ENCODE peak calls at places on chromosomes 1 and 21, in six cellular contexts. One of them, this sample, is unnamed.

GRCh38 chr1:236086537-236086936 is 21.6 kb upstream of the NID1 start:
- DNase-seq in GM23248: no peak
- DNase-seq in cardiac muscle cell: no peak
- DNase-seq in heart left ventricle: no peak
- DNase-seq in BE2C: no peak
- DNase-seq in brain microvascular endothelial cell: no peak
- DNase-seq in this sample: no peak

GRCh38 chr1:221740941-221741363 is 937 bp downstream of the DUSP10 start:
- DNase-seq in heart left ventricle: no peak
- DNase-seq in brain microvascular endothelial cell: no peak
- DNase-seq in GM23248: peak; percentile 48
- DNase-seq in BE2C: no peak
- DNase-seq in cardiac muscle cell: no peak
- DNase-seq in this sample: no peak

GRCh38 chr1:40939320-40940059 is 40.0 kb upstream of the CTPS1 start:
- DNase-seq in BE2C: no peak
- DNase-seq in cardiac muscle cell: peak; percentile 87
- DNase-seq in brain microvascular endothelial cell: no peak
- DNase-seq in heart left ventricle: no peak
- DNase-seq in GM23248: peak; percentile 75
- DNase-seq in this sample: peak; percentile 84

GRCh38 chr1:6495041-6495441 is 3.6 kb upstream of the PLEKHG5 start:
- DNase-seq in cardiac muscle cell: no peak
- DNase-seq in GM23248: no peak
- DNase-seq in heart left ventricle: no peak
- DNase-seq in BE2C: peak; percentile 66
- DNase-seq in brain microvascular endothelial cell: no peak
- DNase-seq in this sample: no peak

GRCh38 chr1:25820247-25821111 is 725 bp downstream of the MTFR1L start:
- DNase-seq in heart left ventricle: no peak
- DNase-seq in brain microvascular endothelial cell: peak; percentile 38
- DNase-seq in cardiac muscle cell: peak; percentile 51
- DNase-seq in GM23248: peak; percentile 89
- DNase-seq in BE2C: peak; percentile 44
- DNase-seq in this sample: peak; percentile 61

GRCh38 chr1:43531453-43531905 is 796 bp downstream of the PTPRF start:
- DNase-seq in heart left ventricle: no peak
- DNase-seq in BE2C: no peak
- DNase-seq in cardiac muscle cell: peak; percentile 31
- DNase-seq in brain microvascular endothelial cell: no peak
- DNase-seq in GM23248: peak; percentile 52
- DNase-seq in this sample: no peak

GRCh38 chr1:175338447-175339135 is 146.0 kb upstream of the KIAA0040 start:
- DNase-seq in heart left ventricle: no peak
- DNase-seq in brain microvascular endothelial cell: no peak
- DNase-seq in cardiac muscle cell: no peak
- DNase-seq in BE2C: peak; percentile 59
- DNase-seq in GM23248: peak; percentile 12
- DNase-seq in this sample: no peak

GRCh38 chr21:34282223-34282622 is 81.6 kb upstream of the KCNE2 start:
- DNase-seq in GM23248: peak; percentile 61
- DNase-seq in cardiac muscle cell: no peak
- DNase-seq in heart left ventricle: no peak
- DNase-seq in BE2C: no peak
- DNase-seq in brain microvascular endothelial cell: peak; percentile 6
- DNase-seq in this sample: no peak

GRCh38 chr1:30748699-30749401 is 8.7 kb downstream of the LAPTM5 start:
- DNase-seq in heart left ventricle: no peak
- DNase-seq in cardiac muscle cell: peak; percentile 21
- DNase-seq in GM23248: no peak
- DNase-seq in brain microvascular endothelial cell: no peak
- DNase-seq in BE2C: no peak
- DNase-seq in this sample: no peak

DNA sequence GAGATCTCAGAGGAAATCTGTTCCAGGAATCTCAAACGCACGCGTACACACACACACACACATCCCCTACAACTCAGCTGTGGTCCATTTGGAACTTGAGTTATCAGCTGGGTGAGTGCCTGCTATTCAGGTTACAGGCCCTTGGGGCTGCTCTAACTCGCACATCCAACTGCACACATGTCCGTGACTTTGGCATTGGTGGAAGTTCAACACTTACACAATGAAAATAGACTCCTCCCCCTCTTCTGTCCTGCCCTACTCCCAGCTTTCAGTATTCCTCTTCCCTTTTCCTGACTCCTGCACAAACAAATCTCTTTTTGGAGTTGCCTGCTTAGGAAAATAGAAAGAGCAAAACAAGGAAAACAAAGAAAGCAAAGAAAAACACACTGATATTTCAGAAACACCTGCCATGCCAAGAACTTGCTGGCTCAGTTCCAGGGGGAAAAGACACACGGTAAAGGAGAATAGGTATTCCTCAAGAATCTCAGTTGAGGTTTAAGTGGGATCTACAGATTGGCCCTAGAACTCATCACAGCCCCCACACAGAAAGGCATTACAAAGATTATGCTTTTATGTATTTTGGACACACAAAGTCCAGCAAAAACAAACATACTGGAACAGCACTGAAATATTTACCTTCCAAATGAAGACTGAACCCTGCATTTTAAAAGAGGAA is 140.8 kb downstream of the TGFBR3 start:
- DNase-seq in cardiac muscle cell: peak; percentile 66
- DNase-seq in GM23248: no peak
- DNase-seq in heart left ventricle: peak; percentile 41
- DNase-seq in BE2C: no peak
- DNase-seq in brain microvascular endothelial cell: no peak
- DNase-seq in this sample: no peak
- H3K36me3 ChIP-seq in cardiac muscle cell: no peaks in the 10 kb centered on the region
- H3K36me3 ChIP-seq in GM23248: peaks cover 11% of the 10 kb centered on the region
- H3K36me3 ChIP-seq in heart left ventricle: no peaks in the 10 kb centered on the region
- H3K36me3 ChIP-seq in BE2C: no peaks in the 10 kb centered on the region
- H3K36me3 ChIP-seq in brain microvascular endothelial cell: no peaks in the 10 kb centered on the region
- H3K36me3 ChIP-seq in this sample: no peaks in the 10 kb centered on the region

DNA sequence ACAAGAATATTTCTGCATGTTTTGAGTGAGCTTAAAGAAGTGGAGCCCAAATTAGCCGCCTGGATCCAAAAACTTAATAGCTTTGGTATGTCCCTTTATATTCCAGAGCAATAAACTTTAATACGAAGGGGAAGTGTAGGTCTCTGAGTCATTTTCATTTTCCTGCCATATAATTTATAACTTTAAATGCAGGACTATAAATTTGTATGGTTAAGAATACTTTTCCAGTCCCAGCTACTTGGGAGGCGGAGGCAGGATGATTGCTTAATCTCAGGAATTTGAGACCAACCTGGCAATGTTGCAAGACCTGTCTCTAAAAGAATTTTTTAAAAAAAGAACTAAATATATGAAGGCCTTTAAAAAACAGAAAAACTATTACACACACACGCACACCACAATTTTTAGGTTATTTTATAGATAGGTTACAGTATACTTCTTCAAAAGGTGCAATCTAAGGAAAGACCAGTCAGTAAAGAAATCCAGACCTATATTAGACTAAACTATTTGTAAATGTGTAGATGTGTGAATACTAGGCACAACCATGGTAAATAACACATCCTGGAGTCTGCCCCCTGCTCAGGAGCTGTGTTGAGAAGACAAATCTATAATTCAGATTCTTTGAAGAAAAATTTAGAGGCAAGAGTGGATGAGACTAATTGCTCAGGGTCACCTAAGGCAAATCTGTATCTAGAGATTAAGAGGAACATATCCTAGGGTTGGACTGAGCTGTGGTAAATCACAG is 80.3 kb downstream of the TTC3 start:
- DNase-seq in brain microvascular endothelial cell: no peak
- DNase-seq in BE2C: no peak
- DNase-seq in GM23248: peak; percentile 66
- DNase-seq in heart left ventricle: no peak
- DNase-seq in cardiac muscle cell: peak; percentile 88
- DNase-seq in this sample: peak; percentile 75
- H3K36me3 ChIP-seq in brain microvascular endothelial cell: peaks cover 60% of the 10 kb centered on the region
- H3K36me3 ChIP-seq in BE2C: peaks cover 46% of the 10 kb centered on the region
- H3K36me3 ChIP-seq in GM23248: peaks cover 54% of the 10 kb centered on the region
- H3K36me3 ChIP-seq in heart left ventricle: peaks cover 97% of the 10 kb centered on the region
- H3K36me3 ChIP-seq in cardiac muscle cell: peaks cover 43% of the 10 kb centered on the region
- H3K36me3 ChIP-seq in this sample: peaks cover 11% of the 10 kb centered on the region

GRCh38 chr1:12345350-12346217 is 115.8 kb downstream of the VPS13D start:
- DNase-seq in cardiac muscle cell: no peak
- DNase-seq in BE2C: no peak
- DNase-seq in heart left ventricle: no peak
- DNase-seq in brain microvascular endothelial cell: no peak
- DNase-seq in GM23248: no peak
- DNase-seq in this sample: no peak

GRCh38 chr1:12344611-12345299 is 114.9 kb downstream of the VPS13D start:
- DNase-seq in brain microvascular endothelial cell: no peak
- DNase-seq in cardiac muscle cell: peak; percentile 13
- DNase-seq in GM23248: no peak
- DNase-seq in BE2C: no peak
- DNase-seq in heart left ventricle: peak; percentile 24
- DNase-seq in this sample: no peak

GRCh38 chr1:12348113-12348512 is 118.3 kb downstream of the VPS13D start:
- DNase-seq in brain microvascular endothelial cell: no peak
- DNase-seq in cardiac muscle cell: no peak
- DNase-seq in heart left ventricle: no peak
- DNase-seq in BE2C: no peak
- DNase-seq in GM23248: no peak
- DNase-seq in this sample: no peak

GRCh38 chr1:12343823-12344487 is 114.1 kb downstream of the VPS13D start:
- DNase-seq in cardiac muscle cell: no peak
- DNase-seq in GM23248: no peak
- DNase-seq in heart left ventricle: no peak
- DNase-seq in brain microvascular endothelial cell: no peak
- DNase-seq in BE2C: no peak
- DNase-seq in this sample: no peak

DNA sequence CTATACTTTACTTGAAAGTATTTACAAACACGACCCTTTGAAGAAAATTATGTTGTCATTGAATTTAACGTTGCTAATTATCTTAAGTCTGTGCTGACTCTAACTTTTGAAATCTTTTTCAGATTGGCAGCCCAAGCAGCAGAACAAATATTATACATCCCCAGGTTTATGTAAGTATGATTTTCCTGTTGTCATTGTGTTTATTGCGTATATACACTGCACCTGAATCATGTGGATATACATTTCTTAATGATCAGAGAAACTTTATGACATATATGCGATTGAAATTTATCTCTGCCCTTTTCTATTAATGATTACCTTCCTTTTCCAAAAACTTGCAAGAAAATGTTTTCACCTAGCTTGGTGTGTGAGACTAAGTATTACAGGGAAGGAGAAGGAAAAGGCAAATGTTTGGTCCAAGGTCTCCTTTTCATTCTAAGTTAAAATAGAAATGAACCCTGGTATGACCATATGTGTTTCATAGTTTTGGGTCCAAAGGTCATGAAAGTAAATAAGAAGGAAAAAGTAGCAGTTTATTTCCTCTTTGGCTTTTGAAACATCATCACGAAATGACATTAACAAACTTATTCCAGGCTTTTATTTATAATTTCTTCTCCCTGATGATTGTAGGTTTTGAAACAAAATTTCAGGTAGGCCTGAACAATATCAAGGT is 116.8 kb downstream of the VPS13D start:
- DNase-seq in BE2C: no peak
- DNase-seq in brain microvascular endothelial cell: no peak
- DNase-seq in GM23248: no peak
- DNase-seq in cardiac muscle cell: no peak
- DNase-seq in heart left ventricle: no peak
- DNase-seq in this sample: no peak
- H3K36me3 ChIP-seq in BE2C: peaks cover 11% of the 10 kb centered on the region
- H3K36me3 ChIP-seq in brain microvascular endothelial cell: peaks cover 33% of the 10 kb centered on the region
- H3K36me3 ChIP-seq in GM23248: peaks cover 69% of the 10 kb centered on the region
- H3K36me3 ChIP-seq in cardiac muscle cell: peaks cover 47% of the 10 kb centered on the region
- H3K36me3 ChIP-seq in heart left ventricle: peaks cover 65% of the 10 kb centered on the region
- H3K36me3 ChIP-seq in this sample: no peaks in the 10 kb centered on the region

DNA sequence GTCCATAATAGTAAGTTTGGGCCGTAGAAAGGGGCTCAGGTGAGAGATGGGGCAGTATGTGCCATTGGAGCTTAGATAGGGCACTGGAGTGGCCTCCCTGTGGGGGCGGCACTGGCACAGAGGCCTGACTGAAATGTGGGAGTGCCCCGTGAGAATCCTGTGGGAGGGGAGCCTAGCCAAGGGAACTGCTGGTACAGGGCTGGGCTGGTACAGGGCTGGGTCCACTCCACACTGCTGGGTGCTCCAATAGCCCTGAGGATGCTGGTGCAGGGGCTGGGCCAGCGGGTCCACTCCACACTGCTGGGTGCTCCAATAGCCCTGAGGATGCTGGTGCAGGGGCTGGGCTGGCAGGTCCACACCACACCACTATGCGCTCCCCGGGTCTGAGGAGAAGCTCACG is 44.8 kb upstream of the PWP2 start:
- DNase-seq in cardiac muscle cell: no peak
- DNase-seq in GM23248: no peak
- DNase-seq in brain microvascular endothelial cell: no peak
- DNase-seq in BE2C: no peak
- DNase-seq in heart left ventricle: no peak
- DNase-seq in this sample: no peak
- H3K36me3 ChIP-seq in cardiac muscle cell: peaks cover 2% of the 10 kb centered on the region
- H3K36me3 ChIP-seq in GM23248: peaks cover 15% of the 10 kb centered on the region
- H3K36me3 ChIP-seq in brain microvascular endothelial cell: peaks cover 37% of the 10 kb centered on the region
- H3K36me3 ChIP-seq in BE2C: peaks cover 37% of the 10 kb centered on the region
- H3K36me3 ChIP-seq in heart left ventricle: peaks cover 93% of the 10 kb centered on the region
- H3K36me3 ChIP-seq in this sample: peaks cover 11% of the 10 kb centered on the region

GRCh38 chr1:151047925-151048644 is 534 bp downstream of the C1orf56 start:
- DNase-seq in GM23248: peak; percentile 86
- DNase-seq in brain microvascular endothelial cell: peak; percentile 70
- DNase-seq in heart left ventricle: peak; percentile 78
- DNase-seq in cardiac muscle cell: peak; percentile 79
- DNase-seq in BE2C: peak; percentile 79
- DNase-seq in this sample: peak; percentile 72
- H3K36me3 ChIP-seq in GM23248: peaks cover 25% of the 10 kb centered on the region
- H3K36me3 ChIP-seq in brain microvascular endothelial cell: peaks cover 24% of the 10 kb centered on the region
- H3K36me3 ChIP-seq in heart left ventricle: peaks cover 40% of the 10 kb centered on the region
- H3K36me3 ChIP-seq in cardiac muscle cell: peaks cover 3% of the 10 kb centered on the region
- H3K36me3 ChIP-seq in BE2C: peaks cover 12% of the 10 kb centered on the region
- H3K36me3 ChIP-seq in this sample: peaks cover 3% of the 10 kb centered on the region

GRCh38 chr1:204464174-204464573 is 30.4 kb downstream of the PIK3C2B start:
- DNase-seq in cardiac muscle cell: no peak
- DNase-seq in heart left ventricle: no peak
- DNase-seq in brain microvascular endothelial cell: no peak
- DNase-seq in GM23248: no peak
- DNase-seq in BE2C: no peak
- DNase-seq in this sample: no peak
- H3K36me3 ChIP-seq in cardiac muscle cell: peaks cover 20% of the 10 kb centered on the region
- H3K36me3 ChIP-seq in heart left ventricle: peaks cover 47% of the 10 kb centered on the region
- H3K36me3 ChIP-seq in brain microvascular endothelial cell: no peaks in the 10 kb centered on the region
- H3K36me3 ChIP-seq in GM23248: no peaks in the 10 kb centered on the region
- H3K36me3 ChIP-seq in BE2C: peaks cover 16% of the 10 kb centered on the region
- H3K36me3 ChIP-seq in this sample: no peaks in the 10 kb centered on the region

DNA sequence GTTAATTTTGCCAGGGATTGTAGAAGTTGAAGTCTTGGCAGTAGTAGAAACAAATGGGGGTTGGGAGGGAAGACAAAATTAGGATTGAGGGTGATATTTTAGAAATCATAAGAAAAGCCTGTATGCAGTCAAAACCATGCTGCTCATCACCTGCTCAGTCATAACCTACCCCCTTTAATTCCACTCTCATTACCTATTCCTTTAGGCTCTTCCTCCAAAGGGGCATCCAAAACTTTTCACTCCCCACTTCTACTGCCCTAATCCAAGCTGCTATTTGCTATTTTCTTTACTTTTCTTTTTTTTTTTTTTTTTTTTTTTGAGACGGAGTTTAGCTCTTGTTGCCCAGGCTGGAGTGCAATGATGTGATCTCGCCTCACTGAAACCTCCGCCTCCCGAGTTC is 11.5 kb downstream of the H3-3A start:
- DNase-seq in cardiac muscle cell: no peak
- DNase-seq in brain microvascular endothelial cell: no peak
- DNase-seq in GM23248: no peak
- DNase-seq in BE2C: no peak
- DNase-seq in heart left ventricle: no peak
- DNase-seq in this sample: no peak
- H3K36me3 ChIP-seq in cardiac muscle cell: peaks cover 36% of the 10 kb centered on the region
- H3K36me3 ChIP-seq in brain microvascular endothelial cell: peaks cover 31% of the 10 kb centered on the region
- H3K36me3 ChIP-seq in GM23248: peaks cover 36% of the 10 kb centered on the region
- H3K36me3 ChIP-seq in BE2C: peaks cover 57% of the 10 kb centered on the region
- H3K36me3 ChIP-seq in heart left ventricle: peaks cover 64% of the 10 kb centered on the region
- H3K36me3 ChIP-seq in this sample: peaks cover 5% of the 10 kb centered on the region

This sample was measured in fibroblast of lung.